ENCODE peak calls at places on chromosomes 5 and 9, in six cellular contexts. B is heart right ventricle; Z is A549; L is fibroblast of lung; H is left lung; K is CD8-positive, alpha-beta T cell. N is an unnamed sample.

GRCh38 chr5:106267256-106267655 is 1403.5 kb downstream of the EFNA5 start:
- DNase-seq in B (no peak), Z (no peak), L (no peak), H (no peak), K (no peak), N (no peak)

GRCh38 chr5:107195996-107196395 is 474.7 kb downstream of the EFNA5 start:
- DNase-seq in B (no peak), Z (no peak), L (no peak), H (no peak), K (no peak), N (no peak)

GRCh38 chr9:131324736-131325679 is 35.5 kb downstream of the PLPP7 start:
- DNase-seq in B (no peak), Z (no peak), L (no peak), H (peak; percentile 59), K (no peak), N (no peak)

GRCh38 chr5:154756203-154756870 is 1.2 kb downstream of the LARP1 start:
- DNase-seq in B (peak; percentile 46), Z (no peak), L (no peak), H (peak; percentile 91), K (peak; percentile 46), N (no peak)

GRCh38 chr5:78611161-78611605 is 37.4 kb downstream of the LHFPL2 start:
- DNase-seq in B (no peak), Z (no peak), L (no peak), H (no peak), K (no peak), N (no peak)

GRCh38 chr5:60633336-60633735 is 66.6 kb downstream of the DEPDC1B start:
- DNase-seq in B (no peak), Z (no peak), L (peak; percentile 75), H (no peak), K (no peak), N (peak; percentile 96)

GRCh38 chr9:89442981-89443817 is 54.7 kb downstream of the SEMA4D start:
- DNase-seq in B (no peak), Z (no peak), L (no peak), H (peak; percentile 75), K (no peak), N (no peak)

GRCh38 chr5:101561018-101561417 is 657.9 kb upstream of the ST8SIA4 start:
- DNase-seq in B (no peak), Z (no peak), L (no peak), H (no peak), K (no peak), N (no peak)

GRCh38 chr5:110262754-110263153 is 463.7 kb downstream of the TMEM232 start:
- DNase-seq in B (no peak), Z (no peak), L (no peak), H (no peak), K (no peak), N (peak; percentile 69)

GRCh38 chr5:111627862-111628261 is 115.5 kb upstream of the STARD4 start:
- DNase-seq in B (no peak), Z (no peak), L (no peak), H (no peak), K (no peak), N (no peak)

GRCh38 chr5:125012727-125013451 is 266.4 kb upstream of the ZNF608 start:
- DNase-seq in B (no peak), Z (no peak), L (no peak), H (no peak), K (no peak), N (no peak)

GRCh38 chr5:126339215-126339805 is 83.9 kb upstream of the GRAMD2B start:
- DNase-seq in B (no peak), Z (peak; percentile 38), L (peak; percentile 83), H (no peak), K (peak; percentile 39), N (peak; percentile 88)

GRCh38 chr5:14143843-14144585 is 872 bp downstream of the TRIO start:
- DNase-seq in B (peak; percentile 55), Z (no peak), L (no peak), H (peak; percentile 91), K (peak; percentile 23), N (peak; percentile 40)

GRCh38 chr5:588406-588995 is 23.6 kb upstream of the CEP72 start:
- DNase-seq in B (no peak), Z (no peak), L (no peak), H (no peak), K (no peak), N (no peak)

GRCh38 chr5:132427285-132428146 is 58.0 kb downstream of the SLC22A5 start:
- DNase-seq in B (peak; percentile 39), Z (no peak), L (no peak), H (peak; percentile 89), K (peak; percentile 69), N (no peak)

GRCh38 chr5:120419110-120419509 is 45.0 kb upstream of the PRR16 start:
- DNase-seq in B (no peak), Z (no peak), L (no peak), H (no peak), K (no peak), N (no peak)

GRCh38 chr5:171315386-171315891 is 6.4 kb downstream of the TLX3 start:
- DNase-seq in B (no peak), Z (no peak), L (peak; percentile 10), H (peak; percentile 72), K (no peak), N (no peak)

GRCh38 chr5:149172709-149173505 is 31.6 kb downstream of the ABLIM3 start:
- DNase-seq in B (no peak), Z (no peak), L (no peak), H (no peak), K (no peak), N (no peak)

GRCh38 chr9:129548571-129549135 is 72.2 kb downstream of the C9orf50 start:
- DNase-seq in B (peak; percentile 65), Z (no peak), L (no peak), H (no peak), K (no peak), N (no peak)

GRCh38 chr9:129317179-129318011 is 139.3 kb upstream of the IER5L start:
- DNase-seq in B (no peak), Z (no peak), L (peak; percentile 49), H (no peak), K (no peak), N (peak; percentile 52)

GRCh38 chr9:125632321-125633115 is 74.5 kb downstream of the MAPKAP1 start:
- DNase-seq in B (no peak), Z (no peak), L (no peak), H (no peak), K (no peak), N (peak; percentile 46)
- TF ChIP-seq CTCF in B (no peak), Z (no peak), L (no peak), H (no peak), K (no peak), N (no peak)

GRCh38 chr5:64181440-64181839 is 15.8 kb downstream of the RNF180 start:
- DNase-seq in B (no peak), Z (no peak), L (no peak), H (no peak), K (no peak), N (no peak)
- H3K4me3 ChIP-seq in B (no peak overlapping the region), Z (no peak overlapping the region), L (no peak overlapping the region), H (no peak overlapping the region), K (no peak overlapping the region), N (no peak overlapping the region)

GRCh38 chr5:147782053-147783028 is at the start of gene JAKMIP2:
- DNase-seq in B (peak; percentile 65), Z (no peak), L (peak; percentile 96), H (peak; percentile 85), K (peak; percentile 80), N (peak; percentile 55)
- TF ChIP-seq CTCF in B (no peak), Z (no peak), L (no peak), H (no peak), K (no peak), N (no peak)

DNA sequence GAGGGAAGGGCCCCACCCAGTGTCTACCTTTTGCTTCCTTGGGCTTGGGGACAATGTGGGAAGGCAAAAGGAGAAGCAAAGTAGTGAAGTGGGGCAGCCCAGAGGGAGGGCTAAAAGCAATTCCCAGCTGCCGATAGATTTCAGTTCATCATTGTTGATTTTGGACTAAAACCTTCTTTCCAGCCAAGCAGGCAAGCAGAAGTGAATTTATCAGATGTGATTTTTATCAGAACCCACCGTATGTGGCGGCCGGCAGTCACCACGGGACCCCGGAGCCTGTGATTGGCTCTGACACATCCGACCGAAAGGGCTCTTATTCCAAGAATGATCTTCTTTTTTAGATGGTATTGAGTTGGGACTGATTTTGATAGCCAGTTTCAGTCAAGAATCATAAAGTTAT is 559.9 kb downstream of the PSAT1 start:
- DNase-seq in B (no peak), Z (no peak), L (no peak), H (no peak), K (no peak), N (no peak)
- H3K4me3 ChIP-seq in B (no peak overlapping the region), Z (no peak overlapping the region), L (no peak overlapping the region), H (no peak overlapping the region), K (no peak overlapping the region), N (no peak overlapping the region)

N was measured in fibroblast of the aortic adventitia.